ENCODE peak calls at places on chromosome 9, in seven cellular contexts. U, R, W, C, K, L and E are unnamed samples.

GRCh38 chr9:68505681-68506409 is 34.8 kb downstream of the TMEM252 start:
- DNase-seq in U (no peak), R (no peak), W (no peak), C (no peak), K (no peak), L (no peak), E (peak; percentile 67)

GRCh38 chr9:12680341-12680740 is 12.8 kb upstream of the TYRP1 start:
- DNase-seq in U (no peak), R (no peak), W (no peak), C (no peak), K (no peak), L (no peak), E (peak; percentile 59)

GRCh38 chr9:26773054-26773453 is 119.5 kb downstream of the CAAP1 start:
- DNase-seq in U (no peak), R (no peak), W (no peak), C (no peak), K (no peak), L (no peak), E (no peak)

GRCh38 chr9:14687042-14687719 is 6.1 kb downstream of the ZDHHC21 start:
- DNase-seq in U (no peak), R (no peak), W (no peak), C (no peak), K (no peak), L (no peak), E (no peak)

GRCh38 chr9:27340876-27341540 is 44.1 kb upstream of the EQTN start:
- DNase-seq in U (no peak), R (no peak), W (no peak), C (no peak), K (no peak), L (no peak), E (no peak)

GRCh38 chr9:127927457-127928231 is 2.9 kb downstream of the PIP5KL1 start:
- DNase-seq in U (no peak), R (no peak), W (peak; percentile 84), C (peak; percentile 77), K (peak; percentile 92), L (no peak), E (no peak)

GRCh38 chr9:128249914-128250838 is 25.6 kb downstream of the GOLGA2 start:
- DNase-seq in U (peak; percentile 92), R (peak; percentile 25), W (peak; percentile 93), C (peak; percentile 87), K (peak; percentile 100), L (no peak), E (peak; percentile 98)

GRCh38 chr9:4116708-4117460 is 183.0 kb downstream of the GLIS3 start:
- DNase-seq in U (no peak), R (no peak), W (no peak), C (no peak), K (no peak), L (no peak), E (no peak)

GRCh38 chr9:137235424-137236237 is 4.9 kb downstream of the SLC34A3 start:
- DNase-seq in U (no peak), R (no peak), W (no peak), C (no peak), K (no peak), L (peak; percentile 45), E (no peak)

GRCh38 chr9:69715825-69716224 is 43.7 kb upstream of the APBA1 start:
- DNase-seq in U (no peak), R (no peak), W (no peak), C (no peak), K (no peak), L (no peak), E (no peak)

GRCh38 chr9:133023117-133023890 is 7.5 kb upstream of the GTF3C5 start:
- DNase-seq in U (no peak), R (peak; percentile 23), W (no peak), C (no peak), K (no peak), L (no peak), E (peak; percentile 16)

GRCh38 chr9:128920381-128921058 is at the start of gene PHYHD1:
- DNase-seq in U (no peak), R (no peak), W (no peak), C (no peak), K (no peak), L (no peak), E (no peak)

GRCh38 chr9:136762221-136762691 is 2.1 kb downstream of the LCN15 start:
- DNase-seq in U (no peak), R (no peak), W (no peak), C (no peak), K (no peak), L (no peak), E (no peak)

GRCh38 chr9:112049834-112050516 is 125.1 kb downstream of the SUSD1 start:
- DNase-seq in U (no peak), R (no peak), W (no peak), C (no peak), K (no peak), L (no peak), E (no peak)

GRCh38 chr9:133188006-133188842 is 20.8 kb downstream of the OBP2B start:
- DNase-seq in U (peak; percentile 57), R (no peak), W (no peak), C (peak; percentile 39), K (peak; percentile 63), L (peak; percentile 42), E (peak; percentile 55)

GRCh38 chr9:91723420-91724067 is 226.5 kb downstream of the ROR2 start:
- DNase-seq in U (no peak), R (no peak), W (no peak), C (no peak), K (no peak), L (no peak), E (no peak)

GRCh38 chr9:81564632-81565031 is 124.7 kb downstream of the TLE1 start:
- DNase-seq in U (no peak), R (no peak), W (no peak), C (no peak), K (no peak), L (no peak), E (no peak)

GRCh38 chr9:136088481-136088938 is 6.6 kb downstream of the NACC2 start:
- DNase-seq in U (peak; percentile 50), R (no peak), W (no peak), C (no peak), K (no peak), L (no peak), E (no peak)

GRCh38 chr9:129287595-129288305 is 109.7 kb upstream of the IER5L start:
- DNase-seq in U (no peak), R (no peak), W (no peak), C (no peak), K (no peak), L (no peak), E (no peak)

DNA sequence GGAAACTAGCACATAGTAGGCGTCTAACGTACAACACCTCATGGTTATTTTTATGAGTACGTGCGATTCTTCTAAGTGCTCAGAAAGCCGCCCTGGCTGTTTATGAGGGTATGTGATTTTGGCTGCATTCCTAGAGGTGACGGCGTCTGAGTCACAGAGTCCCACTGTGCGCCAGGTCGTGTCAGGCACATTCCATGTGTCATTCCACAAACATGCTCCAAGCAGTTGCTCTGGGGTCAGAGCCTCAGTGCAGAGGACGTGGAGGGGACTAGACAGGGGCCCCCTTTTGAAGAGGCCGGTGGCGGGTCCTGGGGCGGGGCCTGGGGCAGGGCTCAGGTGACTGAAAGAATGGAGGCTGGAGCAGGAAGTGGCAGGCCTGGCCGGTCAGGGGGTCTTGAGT is 51.9 kb downstream of the NEK6 start:
- DNase-seq in U (no peak), R (no peak), W (peak; percentile 56), C (peak; percentile 92), K (no peak), L (peak; percentile 39), E (no peak)
- TF ChIP-seq JUND in U (peak; percentile 95), R (no peak), W (peak; percentile 71), C (no peak), K (no peak), L (no peak), E (no peak)

DNA sequence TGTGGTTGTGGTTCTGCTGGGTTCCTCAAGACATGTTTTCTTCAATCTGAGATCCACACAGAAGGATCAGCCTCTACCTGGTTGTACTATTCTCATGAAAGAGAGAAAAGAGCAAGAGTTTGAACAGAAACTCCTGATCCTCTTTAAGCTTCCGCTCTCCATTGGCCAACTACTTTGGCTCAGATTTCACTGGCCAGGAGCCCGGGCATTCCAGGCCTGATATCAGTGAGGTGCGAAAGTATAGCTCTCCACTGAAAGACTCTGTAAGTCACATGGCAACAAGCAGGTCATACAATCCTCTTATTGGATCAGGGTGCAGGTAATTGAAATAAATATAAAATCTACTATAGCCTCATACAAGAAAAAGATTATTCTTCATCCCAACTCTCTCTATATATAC is 920.5 kb downstream of the TLE4 start:
- DNase-seq in U (no peak), R (no peak), W (no peak), C (no peak), K (no peak), L (no peak), E (no peak)
- TF ChIP-seq JUND in U (no peak), R (no peak), W (no peak), C (no peak), K (no peak), L (no peak), E (no peak)

GRCh38 chr9:108530141-108530540 is 325.6 kb downstream of the ACTL7B start:
- DNase-seq in U (no peak), R (no peak), W (no peak), C (no peak), K (no peak), L (no peak), E (no peak)

GRCh38 chr9:108536836-108537601 is 318.8 kb downstream of the ACTL7B start:
- DNase-seq in U (no peak), R (no peak), W (no peak), C (no peak), K (no peak), L (no peak), E (no peak)

GRCh38 chr9:108535526-108535925 is 320.3 kb downstream of the ACTL7B start:
- DNase-seq in U (peak; percentile 42), R (no peak), W (no peak), C (no peak), K (peak; percentile 30), L (peak; percentile 9), E (peak; percentile 48)

GRCh38 chr9:108537756-108538155 is 318.0 kb downstream of the ACTL7B start:
- DNase-seq in U (no peak), R (no peak), W (no peak), C (no peak), K (no peak), L (no peak), E (no peak)

DNA sequence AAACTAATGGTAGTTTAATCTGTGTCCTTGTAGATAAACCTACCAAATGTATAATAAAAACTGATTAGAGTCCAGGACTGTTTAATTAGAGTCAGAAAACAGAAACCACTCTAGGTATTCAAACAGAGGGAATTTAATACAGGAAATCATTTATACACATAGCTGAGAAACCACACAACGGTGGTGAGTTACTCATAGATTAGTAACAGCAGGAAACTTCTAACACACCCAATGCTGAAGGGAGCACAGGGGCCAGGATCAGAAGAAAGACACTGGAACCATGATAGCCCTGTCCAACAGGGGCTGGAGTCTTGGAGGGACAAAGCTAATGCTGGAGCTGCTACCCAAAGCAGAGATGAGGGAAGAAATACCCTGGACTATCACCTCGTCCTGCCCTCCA is 321.0 kb downstream of the ACTL7B start:
- DNase-seq in U (no peak), R (no peak), W (no peak), C (peak; percentile 26), K (no peak), L (no peak), E (no peak)
- TF ChIP-seq JUND in U (no peak), R (no peak), W (no peak), C (no peak), K (no peak), L (no peak), E (no peak)

GRCh38 chr9:72268961-72269360 is 96.0 kb downstream of the ZFAND5 start:
- DNase-seq in U (no peak), R (no peak), W (no peak), C (no peak), K (no peak), L (no peak), E (no peak)

GRCh38 chr9:72262063-72262462 is 102.9 kb downstream of the ZFAND5 start:
- DNase-seq in U (no peak), R (no peak), W (no peak), C (no peak), K (no peak), L (no peak), E (no peak)

GRCh38 chr9:72263572-72263971 is 101.4 kb downstream of the ZFAND5 start:
- DNase-seq in U (no peak), R (no peak), W (no peak), C (no peak), K (no peak), L (peak; percentile 38), E (no peak)
- TF ChIP-seq JUND in U (no peak), R (no peak), W (no peak), C (no peak), K (no peak), L (no peak), E (no peak)